ENCODE peak calls at places on chromosomes 6 and 20, in ten cellular contexts. One of them, this sample, is unnamed.

GRCh38 chr6:141026504-141026903 is 1106.2 kb upstream of the GJE1 start:
- DNase-seq in islet precursor cell: no peak
- DNase-seq in left cardiac atrium: no peak
- DNase-seq in glutamatergic neuron: no peak
- DNase-seq in CD4-positive, alpha-beta T cell: no peak
- DNase-seq in NCI-H526 treated with DMSO at 0.1 percent for 48 hours: no peak
- DNase-seq in stimulated activated CD8-positive, alpha-beta memory T cell treated with anti-CD3 and anti-CD28 coated beads, Interleukin-15, amount 100 ng/mL, for 48 hours: no peak
- DNase-seq in HEK293T: no peak
- DNase-seq in ELR: no peak
- DNase-seq in T-helper 2 cell: no peak
- DNase-seq in this sample: no peak

GRCh38 chr20:63640086-63640485 is 13.1 kb downstream of the STMN3 start:
- DNase-seq in islet precursor cell: no peak
- DNase-seq in left cardiac atrium: no peak
- DNase-seq in glutamatergic neuron: no peak
- DNase-seq in CD4-positive, alpha-beta T cell: no peak
- DNase-seq in NCI-H526 treated with DMSO at 0.1 percent for 48 hours: no peak
- DNase-seq in stimulated activated CD8-positive, alpha-beta memory T cell treated with anti-CD3 and anti-CD28 coated beads, Interleukin-15, amount 100 ng/mL, for 48 hours: no peak
- DNase-seq in HEK293T: no peak
- DNase-seq in ELR: no peak
- DNase-seq in T-helper 2 cell: no peak
- DNase-seq in this sample: no peak

GRCh38 chr6:142372348-142372747 is 70.5 kb downstream of the ADGRG6 start:
- DNase-seq in islet precursor cell: peak
- DNase-seq in left cardiac atrium: no peak
- DNase-seq in glutamatergic neuron: no peak
- DNase-seq in CD4-positive, alpha-beta T cell: no peak
- DNase-seq in NCI-H526 treated with DMSO at 0.1 percent for 48 hours: no peak
- DNase-seq in stimulated activated CD8-positive, alpha-beta memory T cell treated with anti-CD3 and anti-CD28 coated beads, Interleukin-15, amount 100 ng/mL, for 48 hours: no peak
- DNase-seq in HEK293T: no peak
- DNase-seq in ELR: peak
- DNase-seq in T-helper 2 cell: no peak
- DNase-seq in this sample: no peak

GRCh38 chr20:3409417-3409816 is 1.9 kb upstream of the DNAAF9 start:
- DNase-seq in islet precursor cell: no peak
- DNase-seq in left cardiac atrium: no peak
- DNase-seq in glutamatergic neuron: no peak
- DNase-seq in CD4-positive, alpha-beta T cell: no peak
- DNase-seq in NCI-H526 treated with DMSO at 0.1 percent for 48 hours: no peak
- DNase-seq in stimulated activated CD8-positive, alpha-beta memory T cell treated with anti-CD3 and anti-CD28 coated beads, Interleukin-15, amount 100 ng/mL, for 48 hours: no peak
- DNase-seq in HEK293T: no peak
- DNase-seq in ELR: no peak
- DNase-seq in T-helper 2 cell: no peak
- DNase-seq in this sample: no peak

GRCh38 chr20:63690001-63690897 is 6.2 kb upstream of the TNFRSF6B start:
- DNase-seq in islet precursor cell: no peak
- DNase-seq in left cardiac atrium: peak
- DNase-seq in glutamatergic neuron: no peak
- DNase-seq in CD4-positive, alpha-beta T cell: no peak
- DNase-seq in NCI-H526 treated with DMSO at 0.1 percent for 48 hours: no peak
- DNase-seq in stimulated activated CD8-positive, alpha-beta memory T cell treated with anti-CD3 and anti-CD28 coated beads, Interleukin-15, amount 100 ng/mL, for 48 hours: no peak
- DNase-seq in HEK293T: no peak
- DNase-seq in ELR: no peak
- DNase-seq in T-helper 2 cell: no peak
- DNase-seq in this sample: peak

GRCh38 chr6:126312013-126312665 is 27.8 kb upstream of the CENPW start:
- DNase-seq in islet precursor cell: no peak
- DNase-seq in left cardiac atrium: no peak
- DNase-seq in glutamatergic neuron: no peak
- DNase-seq in CD4-positive, alpha-beta T cell: no peak
- DNase-seq in NCI-H526 treated with DMSO at 0.1 percent for 48 hours: no peak
- DNase-seq in stimulated activated CD8-positive, alpha-beta memory T cell treated with anti-CD3 and anti-CD28 coated beads, Interleukin-15, amount 100 ng/mL, for 48 hours: no peak
- DNase-seq in HEK293T: peak
- DNase-seq in ELR: peak
- DNase-seq in T-helper 2 cell: no peak
- DNase-seq in this sample: no peak

GRCh38 chr20:1895674-1896496 is 678 bp downstream of the SIRPA start:
- DNase-seq in islet precursor cell: peak
- DNase-seq in left cardiac atrium: peak
- DNase-seq in glutamatergic neuron: no peak
- DNase-seq in CD4-positive, alpha-beta T cell: no peak
- DNase-seq in NCI-H526 treated with DMSO at 0.1 percent for 48 hours: peak
- DNase-seq in stimulated activated CD8-positive, alpha-beta memory T cell treated with anti-CD3 and anti-CD28 coated beads, Interleukin-15, amount 100 ng/mL, for 48 hours: no peak
- DNase-seq in HEK293T: no peak
- DNase-seq in ELR: no peak
- DNase-seq in T-helper 2 cell: no peak
- DNase-seq in this sample: no peak

GRCh38 chr20:3786126-3786484 is 435 bp downstream of the CENPB start:
- DNase-seq in islet precursor cell: no peak
- DNase-seq in left cardiac atrium: peak
- DNase-seq in glutamatergic neuron: peak
- DNase-seq in CD4-positive, alpha-beta T cell: no peak
- DNase-seq in NCI-H526 treated with DMSO at 0.1 percent for 48 hours: no peak
- DNase-seq in stimulated activated CD8-positive, alpha-beta memory T cell treated with anti-CD3 and anti-CD28 coated beads, Interleukin-15, amount 100 ng/mL, for 48 hours: no peak
- DNase-seq in HEK293T: peak
- DNase-seq in ELR: peak
- DNase-seq in T-helper 2 cell: no peak
- DNase-seq in this sample: peak

GRCh38 chr6:37741757-37742400 is 44.2 kb upstream of the MDGA1 start:
- DNase-seq in islet precursor cell: no peak
- DNase-seq in left cardiac atrium: no peak
- DNase-seq in glutamatergic neuron: peak
- DNase-seq in CD4-positive, alpha-beta T cell: no peak
- DNase-seq in NCI-H526 treated with DMSO at 0.1 percent for 48 hours: peak
- DNase-seq in stimulated activated CD8-positive, alpha-beta memory T cell treated with anti-CD3 and anti-CD28 coated beads, Interleukin-15, amount 100 ng/mL, for 48 hours: no peak
- DNase-seq in HEK293T: no peak
- DNase-seq in ELR: peak
- DNase-seq in T-helper 2 cell: no peak
- DNase-seq in this sample: no peak

GRCh38 chr6:71481021-71481420 is 192.4 kb downstream of the OGFRL1 start:
- DNase-seq in islet precursor cell: no peak
- DNase-seq in left cardiac atrium: no peak
- DNase-seq in glutamatergic neuron: no peak
- DNase-seq in CD4-positive, alpha-beta T cell: no peak
- DNase-seq in NCI-H526 treated with DMSO at 0.1 percent for 48 hours: no peak
- DNase-seq in stimulated activated CD8-positive, alpha-beta memory T cell treated with anti-CD3 and anti-CD28 coated beads, Interleukin-15, amount 100 ng/mL, for 48 hours: no peak
- DNase-seq in HEK293T: no peak
- DNase-seq in ELR: no peak
- DNase-seq in T-helper 2 cell: no peak
- DNase-seq in this sample: no peak

GRCh38 chr6:15479761-15480160 is 183.1 kb downstream of the DTNBP1 start:
- DNase-seq in islet precursor cell: peak
- DNase-seq in left cardiac atrium: no peak
- DNase-seq in glutamatergic neuron: no peak
- DNase-seq in CD4-positive, alpha-beta T cell: no peak
- DNase-seq in NCI-H526 treated with DMSO at 0.1 percent for 48 hours: no peak
- DNase-seq in stimulated activated CD8-positive, alpha-beta memory T cell treated with anti-CD3 and anti-CD28 coated beads, Interleukin-15, amount 100 ng/mL, for 48 hours: no peak
- DNase-seq in HEK293T: no peak
- DNase-seq in ELR: peak
- DNase-seq in T-helper 2 cell: no peak
- DNase-seq in this sample: no peak

GRCh38 chr6:39420300-39421265 is 98.1 kb upstream of the KCNK16 start:
- DNase-seq in islet precursor cell: no peak
- DNase-seq in left cardiac atrium: no peak
- DNase-seq in glutamatergic neuron: no peak
- DNase-seq in CD4-positive, alpha-beta T cell: no peak
- DNase-seq in NCI-H526 treated with DMSO at 0.1 percent for 48 hours: no peak
- DNase-seq in stimulated activated CD8-positive, alpha-beta memory T cell treated with anti-CD3 and anti-CD28 coated beads, Interleukin-15, amount 100 ng/mL, for 48 hours: no peak
- DNase-seq in HEK293T: no peak
- DNase-seq in ELR: no peak
- DNase-seq in T-helper 2 cell: no peak
- DNase-seq in this sample: no peak

GRCh38 chr20:48486065-48486464 is 341.7 kb downstream of the PREX1 start:
- DNase-seq in islet precursor cell: no peak
- DNase-seq in left cardiac atrium: no peak
- DNase-seq in glutamatergic neuron: no peak
- DNase-seq in CD4-positive, alpha-beta T cell: no peak
- DNase-seq in NCI-H526 treated with DMSO at 0.1 percent for 48 hours: no peak
- DNase-seq in stimulated activated CD8-positive, alpha-beta memory T cell treated with anti-CD3 and anti-CD28 coated beads, Interleukin-15, amount 100 ng/mL, for 48 hours: no peak
- DNase-seq in HEK293T: no peak
- DNase-seq in ELR: no peak
- DNase-seq in T-helper 2 cell: no peak
- DNase-seq in this sample: no peak

GRCh38 chr6:105821027-105821426 is 265.1 kb upstream of the PRDM1 start:
- DNase-seq in islet precursor cell: no peak
- DNase-seq in left cardiac atrium: no peak
- DNase-seq in glutamatergic neuron: no peak
- DNase-seq in CD4-positive, alpha-beta T cell: no peak
- DNase-seq in NCI-H526 treated with DMSO at 0.1 percent for 48 hours: no peak
- DNase-seq in stimulated activated CD8-positive, alpha-beta memory T cell treated with anti-CD3 and anti-CD28 coated beads, Interleukin-15, amount 100 ng/mL, for 48 hours: no peak
- DNase-seq in HEK293T: no peak
- DNase-seq in ELR: no peak
- DNase-seq in T-helper 2 cell: no peak
- DNase-seq in this sample: no peak

GRCh38 chr6:135182993-135183531 is 2.0 kb downstream of the MYB start:
- DNase-seq in islet precursor cell: peak
- DNase-seq in left cardiac atrium: no peak
- DNase-seq in glutamatergic neuron: peak
- DNase-seq in CD4-positive, alpha-beta T cell: no peak
- DNase-seq in NCI-H526 treated with DMSO at 0.1 percent for 48 hours: peak
- DNase-seq in stimulated activated CD8-positive, alpha-beta memory T cell treated with anti-CD3 and anti-CD28 coated beads, Interleukin-15, amount 100 ng/mL, for 48 hours: peak
- DNase-seq in HEK293T: peak
- DNase-seq in ELR: no peak
- DNase-seq in T-helper 2 cell: peak
- DNase-seq in this sample: peak

GRCh38 chr6:132590362-132590761 is 821 bp upstream of the TAAR5 start:
- DNase-seq in islet precursor cell: no peak
- DNase-seq in left cardiac atrium: no peak
- DNase-seq in glutamatergic neuron: no peak
- DNase-seq in CD4-positive, alpha-beta T cell: no peak
- DNase-seq in NCI-H526 treated with DMSO at 0.1 percent for 48 hours: peak
- DNase-seq in stimulated activated CD8-positive, alpha-beta memory T cell treated with anti-CD3 and anti-CD28 coated beads, Interleukin-15, amount 100 ng/mL, for 48 hours: no peak
- DNase-seq in HEK293T: no peak
- DNase-seq in ELR: no peak
- DNase-seq in T-helper 2 cell: no peak
- DNase-seq in this sample: no peak

GRCh38 chr6:129546702-129547101 is 163.3 kb downstream of the ARHGAP18 start:
- DNase-seq in islet precursor cell: peak
- DNase-seq in left cardiac atrium: no peak
- DNase-seq in glutamatergic neuron: no peak
- DNase-seq in CD4-positive, alpha-beta T cell: no peak
- DNase-seq in NCI-H526 treated with DMSO at 0.1 percent for 48 hours: no peak
- DNase-seq in stimulated activated CD8-positive, alpha-beta memory T cell treated with anti-CD3 and anti-CD28 coated beads, Interleukin-15, amount 100 ng/mL, for 48 hours: no peak
- DNase-seq in HEK293T: no peak
- DNase-seq in ELR: no peak
- DNase-seq in T-helper 2 cell: no peak
- DNase-seq in this sample: no peak

GRCh38 chr20:21513881-21514540 is at the start of gene NKX2-2:
- DNase-seq in islet precursor cell: peak
- DNase-seq in left cardiac atrium: no peak
- DNase-seq in glutamatergic neuron: no peak
- DNase-seq in CD4-positive, alpha-beta T cell: no peak
- DNase-seq in NCI-H526 treated with DMSO at 0.1 percent for 48 hours: no peak
- DNase-seq in stimulated activated CD8-positive, alpha-beta memory T cell treated with anti-CD3 and anti-CD28 coated beads, Interleukin-15, amount 100 ng/mL, for 48 hours: no peak
- DNase-seq in HEK293T: peak
- DNase-seq in ELR: no peak
- DNase-seq in T-helper 2 cell: no peak
- DNase-seq in this sample: no peak

GRCh38 chr6:30735668-30736314 is 6.7 kb downstream of the FLOT1 start:
- DNase-seq in islet precursor cell: no peak
- DNase-seq in left cardiac atrium: no peak
- DNase-seq in glutamatergic neuron: no peak
- DNase-seq in CD4-positive, alpha-beta T cell: no peak
- DNase-seq in NCI-H526 treated with DMSO at 0.1 percent for 48 hours: no peak
- DNase-seq in stimulated activated CD8-positive, alpha-beta memory T cell treated with anti-CD3 and anti-CD28 coated beads, Interleukin-15, amount 100 ng/mL, for 48 hours: no peak
- DNase-seq in HEK293T: no peak
- DNase-seq in ELR: no peak
- DNase-seq in T-helper 2 cell: no peak
- DNase-seq in this sample: no peak

GRCh38 chr6:170271771-170272314 is 19.0 kb downstream of the DLL1 start:
- DNase-seq in islet precursor cell: no peak
- DNase-seq in left cardiac atrium: no peak
- DNase-seq in glutamatergic neuron: no peak
- DNase-seq in CD4-positive, alpha-beta T cell: peak
- DNase-seq in NCI-H526 treated with DMSO at 0.1 percent for 48 hours: no peak
- DNase-seq in stimulated activated CD8-positive, alpha-beta memory T cell treated with anti-CD3 and anti-CD28 coated beads, Interleukin-15, amount 100 ng/mL, for 48 hours: peak
- DNase-seq in HEK293T: no peak
- DNase-seq in ELR: no peak
- DNase-seq in T-helper 2 cell: peak
- DNase-seq in this sample: peak

GRCh38 chr6:101088594-101088993 is 207.5 kb upstream of the ASCC3 start:
- DNase-seq in islet precursor cell: no peak
- DNase-seq in left cardiac atrium: no peak
- DNase-seq in glutamatergic neuron: no peak
- DNase-seq in CD4-positive, alpha-beta T cell: no peak
- DNase-seq in NCI-H526 treated with DMSO at 0.1 percent for 48 hours: no peak
- DNase-seq in stimulated activated CD8-positive, alpha-beta memory T cell treated with anti-CD3 and anti-CD28 coated beads, Interleukin-15, amount 100 ng/mL, for 48 hours: no peak
- DNase-seq in HEK293T: no peak
- DNase-seq in ELR: no peak
- DNase-seq in T-helper 2 cell: no peak
- DNase-seq in this sample: no peak

GRCh38 chr6:45156075-45156474 is 172.1 kb upstream of the RUNX2 start:
- DNase-seq in islet precursor cell: no peak
- DNase-seq in left cardiac atrium: no peak
- DNase-seq in glutamatergic neuron: no peak
- DNase-seq in CD4-positive, alpha-beta T cell: no peak
- DNase-seq in NCI-H526 treated with DMSO at 0.1 percent for 48 hours: no peak
- DNase-seq in stimulated activated CD8-positive, alpha-beta memory T cell treated with anti-CD3 and anti-CD28 coated beads, Interleukin-15, amount 100 ng/mL, for 48 hours: no peak
- DNase-seq in HEK293T: no peak
- DNase-seq in ELR: no peak
- DNase-seq in T-helper 2 cell: no peak
- DNase-seq in this sample: peak

GRCh38 chr20:41563087-41563486 is 55.1 kb downstream of the CHD6 start:
- DNase-seq in islet precursor cell: no peak
- DNase-seq in left cardiac atrium: no peak
- DNase-seq in glutamatergic neuron: no peak
- DNase-seq in CD4-positive, alpha-beta T cell: no peak
- DNase-seq in NCI-H526 treated with DMSO at 0.1 percent for 48 hours: no peak
- DNase-seq in stimulated activated CD8-positive, alpha-beta memory T cell treated with anti-CD3 and anti-CD28 coated beads, Interleukin-15, amount 100 ng/mL, for 48 hours: no peak
- DNase-seq in HEK293T: no peak
- DNase-seq in ELR: peak
- DNase-seq in T-helper 2 cell: no peak
- DNase-seq in this sample: no peak

GRCh38 chr6:109793793-109794192 is 102.7 kb downstream of the FIG4 start:
- DNase-seq in islet precursor cell: peak
- DNase-seq in left cardiac atrium: no peak
- DNase-seq in glutamatergic neuron: no peak
- DNase-seq in CD4-positive, alpha-beta T cell: no peak
- DNase-seq in NCI-H526 treated with DMSO at 0.1 percent for 48 hours: peak
- DNase-seq in stimulated activated CD8-positive, alpha-beta memory T cell treated with anti-CD3 and anti-CD28 coated beads, Interleukin-15, amount 100 ng/mL, for 48 hours: no peak
- DNase-seq in HEK293T: no peak
- DNase-seq in ELR: peak
- DNase-seq in T-helper 2 cell: no peak
- DNase-seq in this sample: no peak

GRCh38 chr6:123994891-123995635 is 191.4 kb downstream of the NKAIN2 start:
- DNase-seq in islet precursor cell: no peak
- DNase-seq in left cardiac atrium: no peak
- DNase-seq in glutamatergic neuron: no peak
- DNase-seq in CD4-positive, alpha-beta T cell: no peak
- DNase-seq in NCI-H526 treated with DMSO at 0.1 percent for 48 hours: no peak
- DNase-seq in stimulated activated CD8-positive, alpha-beta memory T cell treated with anti-CD3 and anti-CD28 coated beads, Interleukin-15, amount 100 ng/mL, for 48 hours: no peak
- DNase-seq in HEK293T: no peak
- DNase-seq in ELR: no peak
- DNase-seq in T-helper 2 cell: no peak
- DNase-seq in this sample: no peak

GRCh38 chr20:22312744-22313346 is 271.5 kb downstream of the FOXA2 start:
- DNase-seq in islet precursor cell: no peak
- DNase-seq in left cardiac atrium: peak
- DNase-seq in glutamatergic neuron: peak
- DNase-seq in CD4-positive, alpha-beta T cell: no peak
- DNase-seq in NCI-H526 treated with DMSO at 0.1 percent for 48 hours: peak
- DNase-seq in stimulated activated CD8-positive, alpha-beta memory T cell treated with anti-CD3 and anti-CD28 coated beads, Interleukin-15, amount 100 ng/mL, for 48 hours: no peak
- DNase-seq in HEK293T: peak
- DNase-seq in ELR: peak
- DNase-seq in T-helper 2 cell: no peak
- DNase-seq in this sample: no peak

GRCh38 chr6:132712366-132712765 is 1.5 kb downstream of the VNN1 start:
- DNase-seq in islet precursor cell: no peak
- DNase-seq in left cardiac atrium: no peak
- DNase-seq in glutamatergic neuron: no peak
- DNase-seq in CD4-positive, alpha-beta T cell: no peak
- DNase-seq in NCI-H526 treated with DMSO at 0.1 percent for 48 hours: no peak
- DNase-seq in stimulated activated CD8-positive, alpha-beta memory T cell treated with anti-CD3 and anti-CD28 coated beads, Interleukin-15, amount 100 ng/mL, for 48 hours: no peak
- DNase-seq in HEK293T: no peak
- DNase-seq in ELR: peak
- DNase-seq in T-helper 2 cell: no peak
- DNase-seq in this sample: no peak

GRCh38 chr20:51480507-51481270 is 61.8 kb downstream of the NFATC2 start:
- DNase-seq in islet precursor cell: no peak
- DNase-seq in left cardiac atrium: no peak
- DNase-seq in glutamatergic neuron: no peak
- DNase-seq in CD4-positive, alpha-beta T cell: no peak
- DNase-seq in NCI-H526 treated with DMSO at 0.1 percent for 48 hours: no peak
- DNase-seq in stimulated activated CD8-positive, alpha-beta memory T cell treated with anti-CD3 and anti-CD28 coated beads, Interleukin-15, amount 100 ng/mL, for 48 hours: peak
- DNase-seq in HEK293T: no peak
- DNase-seq in ELR: no peak
- DNase-seq in T-helper 2 cell: no peak
- DNase-seq in this sample: no peak

This sample was measured in naive thymus-derived CD8-positive, alpha-beta T cell.